ENCODE peak calls at places on chromosomes 5 and 9, in four cellular contexts. Y is left lung, D is WERI-Rb-1, U is Peyer's patch. X is an unnamed sample.

GRCh38 chr9:116447914-116448313 is 239.2 kb upstream of the TRIM32 start:
- DNase-seq in U (no peak), D (no peak), Y (no peak), X (no peak)

GRCh38 chr9:114583371-114583770 is 4.2 kb upstream of the ATP6V1G1 start:
- DNase-seq in D (no peak), Y (no peak), U (no peak), X (no peak)

GRCh38 chr9:32486839-32487562 is 39.0 kb downstream of the RIGI start:
- DNase-seq in D (no peak), Y (no peak), U (no peak), X (no peak)

GRCh38 chr9:99305820-99306811 is 84.0 kb downstream of the SEC61B start:
- DNase-seq in U (no peak), D (no peak), Y (no peak), X (no peak)

GRCh38 chr5:151758430-151759241 is at the start of gene ATOX1:
- DNase-seq in D (peak; percentile 91), U (peak; percentile 92), Y (peak; percentile 94), X (peak; percentile 89)

GRCh38 chr5:170617519-170618218 is 113.8 kb downstream of the KCNIP1 start:
- DNase-seq in Y (no peak), U (no peak), D (no peak), X (no peak)

GRCh38 chr9:84921175-84921574 is 251.6 kb downstream of the NTRK2 start:
- DNase-seq in Y (no peak), U (no peak), D (no peak), X (no peak)

GRCh38 chr5:142872217-142872616 is 102.0 kb downstream of the ARHGAP26 start:
- DNase-seq in U (no peak), D (peak; percentile 26), Y (no peak), X (no peak)

GRCh38 chr5:81125959-81126358 is 107.2 kb upstream of the CKMT2 start:
- DNase-seq in U (no peak), D (no peak), Y (peak; percentile 71), X (no peak)

GRCh38 chr9:97441729-97442128 is 29.8 kb downstream of the TDRD7 start:
- DNase-seq in Y (no peak), D (no peak), U (no peak), X (no peak)

DNA sequence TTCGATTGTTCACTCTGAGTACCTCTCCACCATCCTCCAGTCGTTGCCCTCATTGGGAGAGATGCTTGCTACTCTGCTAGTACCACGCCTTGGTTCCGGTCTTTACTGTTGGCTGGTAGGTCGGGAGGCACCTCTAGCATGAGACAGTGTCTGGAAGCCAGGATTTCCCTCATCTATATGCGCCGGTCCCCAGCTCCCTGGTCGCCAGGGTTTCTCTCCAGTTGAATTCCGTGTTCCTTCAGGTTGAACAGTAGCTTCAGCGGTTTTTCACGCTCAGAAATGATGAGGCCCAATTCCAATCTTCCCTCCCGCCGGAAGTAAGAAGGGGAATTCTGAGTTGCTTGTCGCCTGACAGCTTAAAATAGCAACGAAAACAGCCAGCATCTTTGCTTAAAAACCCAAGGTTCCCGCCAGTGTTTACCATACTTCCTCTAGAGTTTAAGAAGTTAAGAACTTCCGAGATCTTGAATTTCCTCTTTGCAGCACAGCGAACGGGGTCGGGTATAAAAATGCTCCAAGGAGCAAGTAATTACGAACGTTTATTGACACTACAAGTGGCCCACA is 1.3 kb upstream of the ST8SIA4 start:
- DNase-seq in U (peak; percentile 66), D (no peak), Y (peak; percentile 36), X (peak; percentile 56)
- H3K27ac ChIP-seq in U (peak overlapping the region; percentile 92), D (no peak overlapping the region), Y (peak overlapping the region; percentile 96), X (peak overlapping the region; percentile 89)

GRCh38 chr9:137430723-137431415 is 7.7 kb downstream of the NOXA1 start:
- DNase-seq in D (no peak), U (no peak), Y (no peak), X (no peak)
- H3K27me3 ChIP-seq in D (no peaks in the 10 kb centered on the region), U (no peaks in the 10 kb centered on the region), Y (no peaks in the 10 kb centered on the region), X (no peaks in the 10 kb centered on the region)

GRCh38 chr5:62376064-62376463 is 27.6 kb downstream of the DIMT1 start:
- DNase-seq in D (no peak), U (no peak), Y (no peak), X (no peak)
- H3K36me3 ChIP-seq in D (peaks cover 79% of the 10 kb centered on the region), U (no peaks in the 10 kb centered on the region), Y (no peaks in the 10 kb centered on the region), X (peaks cover 68% of the 10 kb centered on the region)

DNA sequence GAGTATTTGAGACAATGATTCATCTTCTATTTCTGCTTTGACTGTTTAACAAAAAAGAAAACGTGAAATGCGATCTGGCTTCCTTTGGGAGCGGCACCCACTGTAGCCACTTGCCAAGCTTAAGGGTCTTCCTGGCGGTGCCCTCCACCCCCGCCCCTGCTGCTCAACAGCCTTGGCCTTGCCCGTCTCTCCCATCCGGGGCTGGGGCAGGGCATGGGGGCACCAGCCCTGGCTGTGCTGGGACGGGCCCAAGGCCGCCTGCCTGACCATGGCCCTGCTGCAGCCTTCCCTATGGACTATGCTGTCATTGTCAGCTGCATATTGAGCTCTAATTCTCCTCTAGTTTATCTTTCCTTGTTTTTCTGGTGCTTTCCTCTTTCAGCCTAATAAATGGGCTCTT is 115.8 kb upstream of the CACNA1B start:
- DNase-seq in U (no peak), D (no peak), Y (no peak), X (no peak)
- H3K27ac ChIP-seq in U (peak overlapping the region; percentile 59), D (no peak overlapping the region), Y (no peak overlapping the region), X (no peak overlapping the region)

DNA sequence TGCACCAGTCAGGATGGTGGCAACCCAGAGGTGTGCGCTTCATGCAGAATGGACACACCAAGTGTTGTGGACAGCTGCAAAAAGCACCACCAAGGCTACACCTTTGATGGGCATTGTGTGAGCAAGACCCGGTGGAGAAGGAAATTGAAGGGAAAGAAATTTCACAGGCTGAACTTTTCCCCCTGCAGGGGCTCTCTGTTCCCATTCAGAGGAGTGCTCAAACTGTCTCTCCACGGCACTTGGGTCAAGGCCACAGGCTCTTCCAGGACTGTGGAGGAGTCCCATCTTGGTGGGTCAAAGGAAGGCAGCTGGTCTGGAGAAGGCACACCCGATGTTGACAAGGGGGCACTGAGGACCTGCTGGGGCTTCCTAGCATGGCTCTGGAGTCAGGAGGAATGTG is 34.0 kb upstream of the TIFAB start:
- DNase-seq in Y (no peak), D (no peak), U (no peak), X (no peak)
- H3K27me3 ChIP-seq in Y (peaks cover 81% of the 10 kb centered on the region), D (no peaks in the 10 kb centered on the region), U (no peaks in the 10 kb centered on the region), X (no peaks in the 10 kb centered on the region)